ENCODE peak calls at places on chromosomes 12 and 14, in six cellular contexts. One of them, this sample, is unnamed.

GRCh38 chr14:79328863-79329262 is 882.4 kb downstream of the DIO2 start:
- DNase-seq in T-cell: no peak
- DNase-seq in GM23248: peak
- DNase-seq in epithelial cell of esophagus: no peak
- DNase-seq in naive B cell: no peak
- DNase-seq in SW480: no peak
- DNase-seq in this sample: no peak

GRCh38 chr14:22667881-22668280 is 23.7 kb upstream of the OR6J1 start:
- DNase-seq in T-cell: no peak
- DNase-seq in GM23248: peak
- DNase-seq in epithelial cell of esophagus: no peak
- DNase-seq in naive B cell: no peak
- DNase-seq in SW480: no peak
- DNase-seq in this sample: no peak

GRCh38 chr14:89041245-89041585 is 216.8 kb downstream of the TTC8 start:
- DNase-seq in T-cell: no peak
- DNase-seq in GM23248: no peak
- DNase-seq in epithelial cell of esophagus: peak
- DNase-seq in naive B cell: no peak
- DNase-seq in SW480: peak
- DNase-seq in this sample: no peak

GRCh38 chr12:51318846-51319570 is 5.0 kb downstream of the BIN2 start:
- DNase-seq in T-cell: peak
- DNase-seq in GM23248: no peak
- DNase-seq in epithelial cell of esophagus: peak
- DNase-seq in naive B cell: peak
- DNase-seq in SW480: no peak
- DNase-seq in this sample: no peak

GRCh38 chr14:34113051-34113511 is 162.2 kb upstream of the EGLN3 start:
- DNase-seq in T-cell: no peak
- DNase-seq in GM23248: peak
- DNase-seq in epithelial cell of esophagus: peak
- DNase-seq in naive B cell: no peak
- DNase-seq in SW480: peak
- DNase-seq in this sample: no peak

GRCh38 chr14:64444984-64445845 is 20.1 kb upstream of the AKAP5 start:
- DNase-seq in T-cell: peak
- DNase-seq in GM23248: peak
- DNase-seq in epithelial cell of esophagus: peak
- DNase-seq in naive B cell: peak
- DNase-seq in SW480: no peak
- DNase-seq in this sample: no peak

GRCh38 chr14:89702151-89702936 is 252.2 kb downstream of the EFCAB11 start:
- DNase-seq in T-cell: no peak
- DNase-seq in GM23248: peak
- DNase-seq in epithelial cell of esophagus: peak
- DNase-seq in naive B cell: no peak
- DNase-seq in SW480: peak
- DNase-seq in this sample: no peak

GRCh38 chr12:131817241-131817640 is 11.0 kb upstream of the MMP17 start:
- DNase-seq in T-cell: no peak
- DNase-seq in GM23248: no peak
- DNase-seq in epithelial cell of esophagus: no peak
- DNase-seq in naive B cell: no peak
- DNase-seq in SW480: no peak
- DNase-seq in this sample: no peak

GRCh38 chr14:68807148-68807600 is 14.3 kb upstream of the ZFP36L1 start:
- DNase-seq in T-cell: no peak
- DNase-seq in GM23248: peak
- DNase-seq in epithelial cell of esophagus: peak
- DNase-seq in naive B cell: peak
- DNase-seq in SW480: peak
- DNase-seq in this sample: no peak

GRCh38 chr12:75965661-75966060 is 65.9 kb downstream of the PHLDA1 start:
- DNase-seq in T-cell: no peak
- DNase-seq in GM23248: no peak
- DNase-seq in epithelial cell of esophagus: no peak
- DNase-seq in naive B cell: no peak
- DNase-seq in SW480: no peak
- DNase-seq in this sample: no peak

GRCh38 chr14:101762530-101763101 is 1.1 kb downstream of the PPP2R5C start:
- DNase-seq in T-cell: no peak
- DNase-seq in GM23248: no peak
- DNase-seq in epithelial cell of esophagus: no peak
- DNase-seq in naive B cell: no peak
- DNase-seq in SW480: no peak
- DNase-seq in this sample: no peak

GRCh38 chr14:64541261-64541970 is 875 bp downstream of the HSPA2 start:
- DNase-seq in T-cell: no peak
- DNase-seq in GM23248: peak
- DNase-seq in epithelial cell of esophagus: no peak
- DNase-seq in naive B cell: no peak
- DNase-seq in SW480: no peak
- DNase-seq in this sample: no peak

GRCh38 chr12:10227648-10228047 is 15.0 kb downstream of the GABARAPL1 start:
- DNase-seq in T-cell: no peak
- DNase-seq in GM23248: no peak
- DNase-seq in epithelial cell of esophagus: peak
- DNase-seq in naive B cell: no peak
- DNase-seq in SW480: no peak
- DNase-seq in this sample: no peak

GRCh38 chr12:2998789-2999264 is 39.6 kb downstream of the TEAD4 start:
- DNase-seq in T-cell: no peak
- DNase-seq in GM23248: peak
- DNase-seq in epithelial cell of esophagus: peak
- DNase-seq in naive B cell: no peak
- DNase-seq in SW480: no peak
- DNase-seq in this sample: no peak

GRCh38 chr12:46907791-46908190 is 82.0 kb upstream of the SLC38A4 start:
- DNase-seq in T-cell: no peak
- DNase-seq in GM23248: no peak
- DNase-seq in epithelial cell of esophagus: no peak
- DNase-seq in naive B cell: no peak
- DNase-seq in SW480: no peak
- DNase-seq in this sample: no peak

GRCh38 chr14:60327447-60328331 is 78.7 kb downstream of the PPM1A start:
- DNase-seq in T-cell: peak
- DNase-seq in GM23248: peak
- DNase-seq in epithelial cell of esophagus: peak
- DNase-seq in naive B cell: peak
- DNase-seq in SW480: peak
- DNase-seq in this sample: no peak

GRCh38 chr12:91222746-91223145 is 40.1 kb upstream of the DCN start:
- DNase-seq in T-cell: no peak
- DNase-seq in GM23248: peak
- DNase-seq in epithelial cell of esophagus: peak
- DNase-seq in naive B cell: no peak
- DNase-seq in SW480: no peak
- DNase-seq in this sample: no peak

GRCh38 chr12:20527396-20528154 is 159.2 kb downstream of the PDE3A start:
- DNase-seq in T-cell: no peak
- DNase-seq in GM23248: no peak
- DNase-seq in epithelial cell of esophagus: no peak
- DNase-seq in naive B cell: no peak
- DNase-seq in SW480: no peak
- DNase-seq in this sample: no peak

GRCh38 chr12:120669055-120669828 is 17.7 kb upstream of the MLEC start:
- DNase-seq in T-cell: no peak
- DNase-seq in GM23248: peak
- DNase-seq in epithelial cell of esophagus: peak
- DNase-seq in naive B cell: peak
- DNase-seq in SW480: no peak
- DNase-seq in this sample: no peak

GRCh38 chr14:72892103-72892878 is 1.6 kb downstream of the DPF3 start:
- DNase-seq in T-cell: no peak
- DNase-seq in GM23248: peak
- DNase-seq in epithelial cell of esophagus: peak
- DNase-seq in naive B cell: peak
- DNase-seq in SW480: peak
- DNase-seq in this sample: no peak

GRCh38 chr14:55851961-55852360 is 266.2 kb upstream of the PELI2 start:
- DNase-seq in T-cell: no peak
- DNase-seq in GM23248: peak
- DNase-seq in epithelial cell of esophagus: peak
- DNase-seq in naive B cell: no peak
- DNase-seq in SW480: no peak
- DNase-seq in this sample: no peak

GRCh38 chr12:75883241-75883640 is 148.3 kb downstream of the PHLDA1 start:
- DNase-seq in T-cell: no peak
- DNase-seq in GM23248: no peak
- DNase-seq in epithelial cell of esophagus: peak
- DNase-seq in naive B cell: no peak
- DNase-seq in SW480: no peak
- DNase-seq in this sample: no peak

GRCh38 chr12:94856324-94856723 is 147.2 kb downstream of the NDUFA12 start:
- DNase-seq in T-cell: no peak
- DNase-seq in GM23248: no peak
- DNase-seq in epithelial cell of esophagus: no peak
- DNase-seq in naive B cell: no peak
- DNase-seq in SW480: no peak
- DNase-seq in this sample: no peak

This sample was measured in cortex of kidney.